ENCODE peak calls at places on chromosomes 5 and 9, in five cellular contexts. S, E, D, K and X are unnamed samples.

GRCh38 chr5:141192110-141192725 is at the start of gene PCDHB10:
- DNase-seq in S (no peak), E (no peak), D (peak), K (no peak), X (no peak)

GRCh38 chr5:173016621-173017046 is 33.1 kb downstream of the ATP6V0E1 start:
- DNase-seq in S (no peak), E (no peak), D (peak), K (peak), X (no peak)

GRCh38 chr9:98554752-98555151 is 154.0 kb downstream of the GABBR2 start:
- DNase-seq in S (no peak), E (no peak), D (no peak), K (no peak), X (no peak)

GRCh38 chr5:109102291-109102690 is 307.5 kb downstream of the PJA2 start:
- DNase-seq in S (no peak), E (no peak), D (no peak), K (no peak), X (no peak)

GRCh38 chr5:154478752-154479159 is 729 bp upstream of the HAND1 start:
- DNase-seq in S (no peak), E (peak), D (no peak), K (no peak), X (no peak)

GRCh38 chr5:172713113-172713808 is 57.7 kb downstream of the DUSP1 start:
- DNase-seq in S (peak), E (peak), D (peak), K (no peak), X (peak)

GRCh38 chr5:117131876-117132275 is 557.3 kb upstream of the SEMA6A start:
- DNase-seq in S (no peak), E (no peak), D (no peak), K (no peak), X (no peak)

GRCh38 chr9:112856843-112857242 is 33.8 kb downstream of the SLC46A2 start:
- DNase-seq in S (no peak), E (no peak), D (peak), K (no peak), X (no peak)

GRCh38 chr5:43396762-43397304 is 15.4 kb downstream of the CCL28 start:
- DNase-seq in S (peak), E (peak), D (peak), K (peak), X (peak)

GRCh38 chr5:78269088-78269703 is 25.3 kb downstream of the AP3B1 start:
- DNase-seq in S (no peak), E (no peak), D (peak), K (no peak), X (no peak)

GRCh38 chr5:8953016-8953415 is 592.9 kb downstream of the SEMA5A start:
- DNase-seq in S (no peak), E (no peak), D (no peak), K (peak), X (no peak)

GRCh38 chr5:87997662-87998061 is 271.0 kb downstream of the TMEM161B start:
- DNase-seq in S (no peak), E (no peak), D (no peak), K (no peak), X (no peak)

GRCh38 chr9:12426198-12426864 is 266.9 kb upstream of the TYRP1 start:
- DNase-seq in S (no peak), E (no peak), D (peak), K (no peak), X (no peak)

GRCh38 chr5:38497946-38498345 is 58.5 kb downstream of the LIFR start:
- DNase-seq in S (no peak), E (no peak), D (no peak), K (peak), X (no peak)

GRCh38 chr9:11149065-11149464 is 536.3 kb upstream of the PTPRD start:
- DNase-seq in S (no peak), E (no peak), D (no peak), K (no peak), X (no peak)

GRCh38 chr5:149887622-149888183 is 56.9 kb downstream of the PDE6A start:
- DNase-seq in S (no peak), E (no peak), D (no peak), K (peak), X (no peak)

GRCh38 chr9:17068671-17069070 is 66.2 kb upstream of the CNTLN start:
- DNase-seq in S (no peak), E (no peak), D (no peak), K (no peak), X (no peak)

GRCh38 chr9:130167927-130168326 is 4.3 kb upstream of the NCS1 start:
- DNase-seq in S (no peak), E (no peak), D (peak), K (no peak), X (no peak)

GRCh38 chr9:37678789-37679273 is 28.1 kb downstream of the FRMPD1 start:
- DNase-seq in S (no peak), E (no peak), D (no peak), K (no peak), X (no peak)

GRCh38 chr5:52809884-52810283 is 22.2 kb downstream of the ITGA1 start:
- DNase-seq in S (no peak), E (no peak), D (no peak), K (peak), X (no peak)

GRCh38 chr5:96522635-96523355 is 89.7 kb upstream of the PCSK1 start:
- DNase-seq in S (no peak), E (no peak), D (no peak), K (no peak), X (no peak)

GRCh38 chr9:90393355-90394152 is 249.1 kb downstream of the DIRAS2 start:
- DNase-seq in S (no peak), E (no peak), D (no peak), K (no peak), X (no peak)